ENCODE peak calls at places on chromosomes 12 and 14, in ten cellular contexts. G is activated effector memory CD4-positive, alpha-beta T cell treated with Interleukin-2 at 50 U/mL for 16 hours; C is naive thymus-derived CD8-positive, alpha-beta T cell; K is NCI-H2081; D is stimulated activated CD4-positive, alpha-beta T cell treated with anti-CD3 and anti-CD28 coated beads, Interleukin-15, amount 100 ng/mL, for 24 hours; T is glutamatergic neuron; U is activated CD4-positive, alpha-beta T cell treated with anti-CD3 and anti-CD28 coated beads for 4 hours; M is NCI-H1105 treated with DMSO at 0.1 percent for 48 hours; Y is lower leg skin; B is adrenal gland. V is an unnamed sample.

GRCh38 chr14:101761881-101762529 is 496 bp downstream of the PPP2R5C start:
- DNase-seq in G (peak), C (peak), K (peak), D (peak), T (peak), U (peak), M (peak), Y (peak), B (no peak), V (peak)

GRCh38 chr14:101114726-101115481 is 211.4 kb upstream of the RTL1 start:
- DNase-seq in G (no peak), C (no peak), K (no peak), D (no peak), T (no peak), U (no peak), M (no peak), Y (peak), B (no peak), V (no peak)

GRCh38 chr12:114393569-114393968 is 12.4 kb downstream of the TBX5 start:
- DNase-seq in G (no peak), C (no peak), K (no peak), D (no peak), T (no peak), U (no peak), M (no peak), Y (no peak), B (no peak), V (no peak)

GRCh38 chr14:104287301-104288009 is 149.1 kb downstream of the KIF26A start:
- DNase-seq in G (no peak), C (no peak), K (no peak), D (no peak), T (peak), U (no peak), M (no peak), Y (no peak), B (no peak), V (no peak)

GRCh38 chr12:69933115-69933552 is 108.1 kb downstream of the MYRFL start:
- DNase-seq in G (no peak), C (no peak), K (no peak), D (no peak), T (peak), U (no peak), M (no peak), Y (no peak), B (no peak), V (no peak)

GRCh38 chr12:95700316-95700785 is 90.2 kb downstream of the NTN4 start:
- DNase-seq in G (no peak), C (no peak), K (no peak), D (no peak), T (no peak), U (no peak), M (no peak), Y (no peak), B (peak), V (no peak)

GRCh38 chr14:22980672-22981089 is 1.7 kb downstream of the AJUBA start:
- DNase-seq in G (no peak), C (peak), K (no peak), D (peak), T (no peak), U (peak), M (no peak), Y (peak), B (peak), V (no peak)

GRCh38 chr12:52805739-52806138 is 8.2 kb downstream of the KRT4 start:
- DNase-seq in G (no peak), C (no peak), K (no peak), D (no peak), T (no peak), U (no peak), M (no peak), Y (no peak), B (no peak), V (no peak)

GRCh38 chr14:103501041-103501870 is 21.4 kb downstream of the CKB start:
- DNase-seq in G (no peak), C (no peak), K (no peak), D (no peak), T (no peak), U (no peak), M (no peak), Y (peak), B (peak), V (no peak)

GRCh38 chr12:63948211-63948610 is 103.7 kb downstream of the SRGAP1 start:
- DNase-seq in G (no peak), C (no peak), K (no peak), D (no peak), T (no peak), U (no peak), M (no peak), Y (no peak), B (no peak), V (no peak)

V was measured in activated T-helper 1 cell treated with anti-CD3 and anti-CD28 coated beads, Interleukin-12 subunit alpha, Interleukin-12 subunit beta, Interleukin-2, Interleukin-4 antibody, amounts not matched to agents 30 ng/mL and 10 ng/mL and 1 ng/mL, durations not matched to agents 14 hours and 24 hours and 36 hours.